ENCODE peak calls at places on chromosomes 2 and 18, in six cellular contexts. One of them, this sample, is unnamed.

GRCh38 chr18:48834421-48835011 is 116.2 kb downstream of the SMAD7 start:
- DNase-seq in A549: peak; percentile 71
- DNase-seq in GM12891: peak; percentile 54
- DNase-seq in NB4: peak; percentile 96
- DNase-seq in heart left ventricle: peak; percentile 77
- DNase-seq in breast epithelium: peak; percentile 45
- DNase-seq in this sample: no peak

GRCh38 chr2:53490659-53491058 is 276.9 kb upstream of the CHAC2 start:
- DNase-seq in breast epithelium: no peak
- DNase-seq in A549: peak; percentile 14
- DNase-seq in GM12891: no peak
- DNase-seq in NB4: no peak
- DNase-seq in heart left ventricle: peak; percentile 51
- DNase-seq in this sample: no peak

GRCh38 chr2:228039752-228040534 is 141.5 kb downstream of the SPHKAP start:
- DNase-seq in A549: peak; percentile 51
- DNase-seq in NB4: peak; percentile 41
- DNase-seq in breast epithelium: no peak
- DNase-seq in heart left ventricle: no peak
- DNase-seq in GM12891: no peak
- DNase-seq in this sample: no peak

GRCh38 chr2:160246356-160246755 is 46.3 kb upstream of the ITGB6 start:
- DNase-seq in A549: peak; percentile 48
- DNase-seq in GM12891: no peak
- DNase-seq in NB4: no peak
- DNase-seq in breast epithelium: no peak
- DNase-seq in heart left ventricle: no peak
- DNase-seq in this sample: no peak

GRCh38 chr18:6194640-6195039 is 220.1 kb downstream of the L3MBTL4 start:
- DNase-seq in breast epithelium: no peak
- DNase-seq in GM12891: no peak
- DNase-seq in heart left ventricle: no peak
- DNase-seq in A549: no peak
- DNase-seq in NB4: no peak
- DNase-seq in this sample: no peak

GRCh38 chr2:44275915-44276279 is 617 bp downstream of the SLC3A1 start:
- DNase-seq in breast epithelium: no peak
- DNase-seq in GM12891: no peak
- DNase-seq in NB4: no peak
- DNase-seq in heart left ventricle: no peak
- DNase-seq in A549: peak; percentile 54
- DNase-seq in this sample: no peak

GRCh38 chr2:70525032-70525431 is 28.6 kb downstream of the TGFA start:
- DNase-seq in heart left ventricle: no peak
- DNase-seq in NB4: no peak
- DNase-seq in breast epithelium: no peak
- DNase-seq in A549: peak; percentile 73
- DNase-seq in GM12891: no peak
- DNase-seq in this sample: no peak

GRCh38 chr2:149064365-149064841 is 25.9 kb downstream of the LYPD6B start:
- DNase-seq in breast epithelium: no peak
- DNase-seq in A549: no peak
- DNase-seq in GM12891: no peak
- DNase-seq in NB4: no peak
- DNase-seq in heart left ventricle: no peak
- DNase-seq in this sample: no peak

GRCh38 chr2:164917296-164917903 is 37.9 kb downstream of the SLC38A11 start:
- DNase-seq in breast epithelium: peak; percentile 58
- DNase-seq in NB4: peak; percentile 7
- DNase-seq in heart left ventricle: peak; percentile 34
- DNase-seq in A549: peak; percentile 56
- DNase-seq in GM12891: no peak
- DNase-seq in this sample: peak; percentile 26

GRCh38 chr18:59266019-59266369 is 7.3 kb downstream of the RAX start:
- DNase-seq in GM12891: no peak
- DNase-seq in NB4: no peak
- DNase-seq in A549: no peak
- DNase-seq in heart left ventricle: no peak
- DNase-seq in breast epithelium: no peak
- DNase-seq in this sample: no peak

GRCh38 chr18:10476430-10476829 is 22.0 kb downstream of the APCDD1 start:
- DNase-seq in breast epithelium: no peak
- DNase-seq in heart left ventricle: no peak
- DNase-seq in GM12891: no peak
- DNase-seq in A549: no peak
- DNase-seq in NB4: no peak
- DNase-seq in this sample: no peak

GRCh38 chr2:72669121-72669520 is 156.7 kb downstream of the EXOC6B start:
- DNase-seq in heart left ventricle: no peak
- DNase-seq in NB4: peak; percentile 4
- DNase-seq in GM12891: no peak
- DNase-seq in breast epithelium: no peak
- DNase-seq in A549: peak; percentile 70
- DNase-seq in this sample: no peak

GRCh38 chr18:79400091-79400590 is 4.4 kb downstream of the NFATC1 start:
- DNase-seq in breast epithelium: no peak
- DNase-seq in A549: no peak
- DNase-seq in GM12891: peak; percentile 72
- DNase-seq in NB4: no peak
- DNase-seq in heart left ventricle: peak; percentile 62
- DNase-seq in this sample: peak; percentile 69

GRCh38 chr2:98355881-98356280 is 9.6 kb downstream of the CNGA3 start:
- DNase-seq in NB4: no peak
- DNase-seq in breast epithelium: no peak
- DNase-seq in GM12891: no peak
- DNase-seq in heart left ventricle: no peak
- DNase-seq in A549: no peak
- DNase-seq in this sample: no peak

DNA sequence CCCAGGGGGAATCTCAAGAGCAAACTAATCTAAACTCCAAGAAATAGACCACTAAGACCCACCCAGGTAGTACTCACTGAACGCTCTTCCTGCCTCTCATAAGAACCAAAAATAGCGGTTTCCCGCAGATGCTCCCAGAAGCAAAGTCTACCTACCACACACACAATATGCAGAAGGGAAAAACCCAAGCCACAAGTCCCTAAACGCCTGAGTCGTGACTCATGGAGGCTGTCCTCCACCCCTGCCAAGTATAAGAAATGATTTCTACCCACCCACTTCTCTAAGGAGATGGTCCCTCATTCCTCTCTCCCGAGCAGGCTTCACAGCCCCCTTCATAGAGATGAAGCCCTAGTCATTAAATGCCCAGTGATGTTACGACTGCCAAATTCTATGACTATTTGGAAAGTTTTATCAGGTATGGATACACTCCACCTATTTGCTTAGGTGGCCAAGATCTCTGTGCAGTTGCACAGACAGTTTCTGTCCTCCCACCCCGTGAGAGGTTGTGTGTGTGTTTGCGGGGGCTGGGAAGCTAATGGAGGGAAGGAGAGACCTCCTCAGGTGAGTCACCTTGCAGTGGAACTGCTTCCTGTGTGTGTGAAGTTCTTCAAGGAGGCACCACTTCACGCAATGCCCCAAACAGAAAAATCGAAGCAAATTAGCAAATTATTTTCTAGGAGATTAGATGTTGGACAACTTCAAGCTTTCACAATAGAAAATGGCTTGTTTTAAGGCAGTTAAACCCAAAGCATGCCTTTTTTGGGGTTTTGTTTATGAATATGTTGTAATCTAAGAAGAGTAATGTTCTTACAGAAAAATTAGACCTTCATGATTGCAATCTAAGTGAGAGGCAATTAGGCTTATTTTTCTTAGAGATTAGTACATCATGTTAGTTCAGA is 175.1 kb downstream of the TGIF1 start:
- DNase-seq in GM12891: no peak
- DNase-seq in NB4: peak; percentile 70
- DNase-seq in A549: peak; percentile 96
- DNase-seq in heart left ventricle: peak; percentile 60
- DNase-seq in breast epithelium: peak; percentile 50
- DNase-seq in this sample: peak; percentile 90
- TF ChIP-seq POLR2A in GM12891: no peak
- TF ChIP-seq POLR2A in NB4: no peak
- TF ChIP-seq POLR2A in A549: no peak
- TF ChIP-seq POLR2A in heart left ventricle: no peak
- TF ChIP-seq POLR2A in breast epithelium: no peak
- TF ChIP-seq POLR2A in this sample: no peak

DNA sequence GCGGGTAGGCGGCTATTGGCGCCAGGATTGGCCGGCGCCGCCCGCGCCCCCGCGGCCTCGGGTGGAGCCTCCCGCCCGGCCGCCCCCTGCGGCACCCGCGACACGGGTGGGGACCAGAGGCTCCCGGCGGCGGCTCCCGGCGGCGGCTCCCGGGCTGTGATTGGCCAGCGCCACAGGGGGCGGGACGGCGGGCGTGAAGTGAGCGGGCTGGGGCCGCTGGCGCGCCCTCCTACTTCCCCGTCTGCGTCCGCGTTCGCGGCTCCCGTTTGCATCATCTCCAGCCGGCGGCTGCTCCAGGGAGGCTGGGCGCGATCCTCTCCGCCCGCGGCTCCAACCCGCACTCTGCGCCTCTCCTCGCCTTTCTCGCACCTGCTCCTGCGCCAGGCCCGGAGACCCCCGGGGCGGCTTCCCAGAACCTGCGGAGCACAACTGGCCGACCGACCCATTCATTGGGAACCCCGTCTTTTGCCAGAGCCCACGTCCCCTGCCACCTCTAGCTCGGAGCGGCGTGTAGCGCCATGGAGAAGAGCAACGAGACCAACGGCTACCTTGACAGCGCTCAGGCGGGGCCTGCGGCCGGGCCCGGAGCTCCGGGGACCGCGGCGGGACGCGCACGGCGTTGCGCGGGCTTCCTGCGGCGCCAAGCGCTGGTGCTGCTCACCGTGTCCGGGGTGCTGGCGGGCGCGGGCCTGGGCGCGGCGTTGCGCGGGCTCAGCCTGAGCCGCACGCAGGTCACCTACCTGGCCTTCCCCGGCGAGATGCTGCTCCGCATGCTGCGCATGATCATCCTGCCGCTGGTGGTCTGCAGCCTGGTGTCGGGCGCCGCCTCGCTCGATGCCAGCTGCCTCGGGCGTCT is at the start of gene SLC1A4:
- DNase-seq in breast epithelium: peak; percentile 78
- DNase-seq in NB4: peak; percentile 95
- DNase-seq in GM12891: peak; percentile 80
- DNase-seq in A549: peak; percentile 89
- DNase-seq in heart left ventricle: peak; percentile 97
- DNase-seq in this sample: peak; percentile 88
- TF ChIP-seq POLR2A in breast epithelium: no peak
- TF ChIP-seq POLR2A in NB4: peak; percentile 77
- TF ChIP-seq POLR2A in GM12891: peak; percentile 47
- TF ChIP-seq POLR2A in A549: peak; percentile 63
- TF ChIP-seq POLR2A in heart left ventricle: peak; percentile 42
- TF ChIP-seq POLR2A in this sample: peak; percentile 52

DNA sequence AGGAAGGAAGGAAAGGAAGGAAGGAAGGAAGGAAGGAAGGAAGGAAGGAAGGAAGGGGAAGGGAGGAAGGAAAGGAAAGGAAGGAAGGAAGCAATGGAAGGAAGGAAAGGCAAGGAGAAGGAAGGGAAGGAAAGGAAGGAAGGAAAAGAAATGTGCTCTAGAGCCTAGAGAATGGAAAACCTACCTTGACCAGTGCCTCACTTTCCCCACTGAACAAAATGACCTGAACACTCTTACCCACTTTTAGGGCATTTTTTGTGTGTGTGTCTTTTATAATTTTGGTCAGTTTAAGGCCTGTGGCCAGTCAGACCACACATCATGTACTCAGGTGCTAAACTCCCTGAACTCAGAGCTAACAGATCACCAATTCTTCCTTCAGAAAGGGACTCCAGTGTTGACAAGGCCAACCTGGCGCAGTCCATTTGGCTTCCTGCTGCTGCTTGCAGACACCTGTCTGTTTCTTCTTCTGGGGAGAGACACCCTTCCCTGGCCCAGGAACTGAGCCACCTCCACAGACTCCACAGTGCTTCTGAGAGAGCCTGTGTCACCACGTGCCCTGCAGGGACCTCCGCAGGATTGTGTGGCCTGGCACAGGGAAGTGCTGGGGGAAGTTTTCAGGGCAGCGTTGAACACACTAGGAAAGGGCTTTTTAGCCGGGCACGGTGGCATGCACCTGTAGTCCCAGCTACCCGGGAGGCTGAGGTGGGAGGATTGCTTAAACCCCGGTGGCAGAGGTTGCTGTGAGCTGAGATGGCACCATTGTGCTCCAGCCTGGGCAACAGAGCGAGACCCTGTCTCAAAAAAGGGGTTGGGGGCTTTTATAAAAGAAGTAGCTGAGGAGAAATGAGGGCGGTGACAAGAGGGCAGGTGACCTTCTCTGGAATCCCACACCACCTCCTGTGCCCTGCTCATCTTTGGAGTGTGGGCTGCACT is 57.2 kb downstream of the DDX1 start:
- DNase-seq in A549: no peak
- DNase-seq in breast epithelium: no peak
- DNase-seq in GM12891: no peak
- DNase-seq in heart left ventricle: no peak
- DNase-seq in NB4: no peak
- DNase-seq in this sample: no peak
- TF ChIP-seq POLR2A in A549: no peak
- TF ChIP-seq POLR2A in breast epithelium: no peak
- TF ChIP-seq POLR2A in GM12891: no peak
- TF ChIP-seq POLR2A in heart left ventricle: no peak
- TF ChIP-seq POLR2A in NB4: no peak
- TF ChIP-seq POLR2A in this sample: no peak

DNA sequence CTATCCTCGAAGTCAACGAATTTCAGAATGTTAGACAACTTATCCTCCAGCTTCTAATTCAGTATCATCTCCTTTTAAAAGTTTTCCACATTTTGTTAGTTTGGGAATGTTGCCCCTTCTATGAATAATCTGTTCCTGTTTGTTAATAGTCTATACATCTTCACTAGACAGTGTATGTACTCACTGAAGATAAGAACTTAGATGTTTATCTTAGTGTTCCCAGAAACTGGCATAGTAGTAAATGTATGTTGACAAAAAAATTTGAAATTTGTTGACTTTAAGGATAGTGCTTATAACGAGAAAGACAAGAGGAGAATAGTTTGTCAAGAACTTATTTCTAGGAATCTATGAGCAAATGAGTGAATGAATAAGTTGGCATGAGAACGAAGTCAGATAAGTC is 162.0 kb upstream of the GULP1 start:
- DNase-seq in NB4: no peak
- DNase-seq in heart left ventricle: no peak
- DNase-seq in breast epithelium: no peak
- DNase-seq in GM12891: no peak
- DNase-seq in A549: no peak
- DNase-seq in this sample: no peak
- TF ChIP-seq POLR2A in NB4: no peak
- TF ChIP-seq POLR2A in heart left ventricle: no peak
- TF ChIP-seq POLR2A in breast epithelium: no peak
- TF ChIP-seq POLR2A in GM12891: no peak
- TF ChIP-seq POLR2A in A549: no peak
- TF ChIP-seq POLR2A in this sample: no peak

GRCh38 chr2:157593411-157593810 is 35.3 kb downstream of the ACVR1C start:
- DNase-seq in breast epithelium: no peak
- DNase-seq in A549: no peak
- DNase-seq in heart left ventricle: no peak
- DNase-seq in NB4: no peak
- DNase-seq in GM12891: no peak
- DNase-seq in this sample: no peak
- TF ChIP-seq POLR2A in breast epithelium: no peak
- TF ChIP-seq POLR2A in A549: no peak
- TF ChIP-seq POLR2A in heart left ventricle: no peak
- TF ChIP-seq POLR2A in NB4: no peak
- TF ChIP-seq POLR2A in GM12891: no peak
- TF ChIP-seq POLR2A in this sample: no peak